ENCODE peak calls at places on chromosomes 2 and 18, in six cellular contexts. O is CD4-positive, alpha-beta T cell; U is H9; Q is RWPE1; T is fibroblast of lung; D is K562. X is an unnamed sample.

GRCh38 chr2:17271401-17271800 is 246.8 kb downstream of the RAD51AP2 start:
- DNase-seq in O (no peak), U (no peak), Q (no peak), T (no peak), D (no peak), X (no peak)

GRCh38 chr2:172380436-172381274 is 46.7 kb upstream of the ITGA6 start:
- DNase-seq in O (no peak), U (peak), Q (no peak), T (peak), D (no peak), X (no peak)

GRCh38 chr2:197125000-197125399 is 185.6 kb downstream of the ANKRD44 start:
- DNase-seq in O (no peak), U (no peak), Q (no peak), T (peak), D (no peak), X (no peak)

GRCh38 chr18:78596794-78597193 is 382.8 kb upstream of the SALL3 start:
- DNase-seq in O (no peak), U (peak), Q (peak), T (no peak), D (no peak), X (no peak)

GRCh38 chr2:86825020-86825727 is 34.5 kb upstream of the CD8A start:
- DNase-seq in O (no peak), U (no peak), Q (no peak), T (no peak), D (no peak), X (no peak)

GRCh38 chr2:240401308-240401707 is 34.2 kb upstream of the GPC1 start:
- DNase-seq in O (peak), U (peak), Q (no peak), T (no peak), D (no peak), X (no peak)

GRCh38 chr2:102432386-102432785 is 9.4 kb downstream of the IL18RAP start:
- DNase-seq in O (no peak), U (no peak), Q (no peak), T (no peak), D (no peak), X (no peak)

GRCh38 chr2:28350196-28350595 is 42.5 kb upstream of the FOSL2 start:
- DNase-seq in O (no peak), U (no peak), Q (no peak), T (no peak), D (no peak), X (no peak)

GRCh38 chr2:20496069-20496468 is 49.2 kb downstream of the RHOB start:
- DNase-seq in O (no peak), U (no peak), Q (no peak), T (peak), D (no peak), X (no peak)

GRCh38 chr2:72367530-72368225 is 220.0 kb upstream of the CYP26B1 start:
- DNase-seq in O (no peak), U (peak), Q (peak), T (peak), D (no peak), X (no peak)

GRCh38 chr2:167140767-167141166 is 252.5 kb downstream of the XIRP2 start:
- DNase-seq in O (no peak), U (no peak), Q (peak), T (peak), D (no peak), X (no peak)

GRCh38 chr2:222703091-222703490 is 31.6 kb downstream of the MOGAT1 start:
- DNase-seq in O (no peak), U (no peak), Q (no peak), T (no peak), D (no peak), X (no peak)

GRCh38 chr2:104289646-104290565 is 564.0 kb upstream of the POU3F3 start:
- DNase-seq in O (no peak), U (no peak), Q (no peak), T (no peak), D (no peak), X (no peak)

DNA sequence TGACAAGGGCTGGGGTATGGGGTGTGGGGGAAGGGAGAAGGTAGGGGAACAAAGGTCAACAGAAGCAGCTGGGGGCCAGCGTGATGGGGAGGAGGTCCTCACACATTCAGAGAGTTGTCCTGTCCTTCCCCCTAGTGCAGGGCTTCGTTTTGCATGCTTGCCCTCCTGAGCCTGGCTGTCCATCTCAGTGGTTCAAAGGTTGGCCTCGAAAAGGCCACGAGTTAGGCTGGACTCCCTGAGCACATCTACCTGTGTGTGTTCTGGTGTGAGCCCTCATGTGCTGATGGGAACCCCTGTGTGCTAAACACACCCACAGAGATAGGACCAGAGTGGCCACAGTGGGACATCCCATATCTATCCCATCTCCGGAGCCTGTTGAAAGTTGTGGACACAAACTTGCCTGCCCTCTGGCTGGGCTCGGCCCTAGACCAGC is 51.9 kb downstream of the EPAS1 start:
- DNase-seq in O (no peak), U (no peak), Q (no peak), T (no peak), D (no peak), X (no peak)
- H3K27ac ChIP-seq in O (no peak), U (no peak), Q (peak), T (no peak), D (no peak), X (no peak)

GRCh38 chr2:25337891-25338290 is 3.8 kb downstream of the DNMT3A start:
- DNase-seq in O (no peak), U (no peak), Q (no peak), T (no peak), D (no peak), X (no peak)
- H3K27ac ChIP-seq in O (peak), U (no peak), Q (no peak), T (no peak), D (no peak), X (peak)

DNA sequence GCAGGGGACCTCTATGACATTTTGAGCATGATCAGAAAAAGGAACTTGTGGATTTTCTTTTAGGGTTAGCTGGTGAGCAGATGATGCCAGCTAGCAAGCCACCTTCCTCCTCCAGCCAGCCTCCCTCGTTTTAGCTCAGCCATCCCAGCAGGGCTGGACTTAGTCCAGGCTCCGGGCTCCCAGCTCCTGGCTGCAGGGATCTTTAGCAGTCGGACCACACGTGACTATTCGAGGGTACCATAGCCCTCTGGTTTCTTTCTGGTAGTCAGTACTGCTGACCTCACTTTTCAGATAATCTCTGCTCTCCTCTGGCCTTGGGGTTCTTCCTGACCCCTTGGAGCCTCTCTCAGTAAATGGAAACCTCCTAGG is 31.8 kb downstream of the NCK2 start:
- DNase-seq in O (no peak), U (no peak), Q (no peak), T (no peak), D (no peak), X (no peak)
- H3K27ac ChIP-seq in O (peak), U (no peak), Q (peak), T (no peak), D (no peak), X (no peak)

DNA sequence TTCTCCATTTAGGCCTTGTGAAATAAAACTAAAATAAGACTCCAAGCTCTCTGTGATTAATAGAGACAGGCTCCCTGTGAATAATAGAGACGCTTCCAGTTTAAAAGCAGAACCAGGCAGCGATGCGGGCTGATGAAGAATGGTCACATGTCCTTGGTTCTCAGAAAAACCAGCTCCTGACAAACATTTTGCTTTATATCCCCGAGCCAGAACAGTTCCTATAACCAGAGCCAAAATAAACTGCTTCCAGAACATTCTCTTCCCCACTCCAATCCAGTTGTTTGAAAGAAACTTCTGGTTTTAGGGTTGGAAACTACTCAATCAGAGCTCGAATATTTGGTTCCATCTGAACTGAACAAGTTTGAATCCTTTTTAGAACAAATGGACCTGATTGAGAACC is 213.7 kb downstream of the TSN start:
- DNase-seq in O (no peak), U (no peak), Q (no peak), T (peak), D (no peak), X (no peak)
- H3K27ac ChIP-seq in O (no peak), U (no peak), Q (no peak), T (no peak), D (no peak), X (peak)

DNA sequence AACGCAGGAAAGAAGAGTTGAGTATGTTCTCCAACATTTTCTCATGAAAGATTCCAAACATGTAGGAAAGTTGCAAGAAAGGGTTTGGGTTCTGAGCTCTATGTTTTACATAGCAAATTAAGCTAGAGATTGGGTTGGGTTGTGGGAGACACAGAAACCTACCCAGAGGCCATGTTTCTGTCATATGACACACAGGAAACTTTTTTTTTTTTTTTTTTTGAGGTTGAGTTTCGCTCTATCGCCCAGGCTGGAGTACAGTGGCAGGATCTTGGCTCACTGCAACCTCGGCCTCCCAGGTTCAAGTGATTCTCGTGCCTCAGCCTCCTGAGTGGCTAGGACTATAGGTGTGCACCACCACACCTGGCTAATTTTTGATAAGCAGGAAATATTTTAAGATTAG is 57.6 kb downstream of the DOCK10 start:
- DNase-seq in O (no peak), U (no peak), Q (no peak), T (no peak), D (no peak), X (no peak)
- H3K27ac ChIP-seq in O (no peak), U (no peak), Q (no peak), T (peak), D (no peak), X (no peak)

GRCh38 chr2:30691091-30691947 is 115.9 kb downstream of the CAPN13 start:
- DNase-seq in O (no peak), U (no peak), Q (no peak), T (no peak), D (no peak), X (no peak)
- H3K27ac ChIP-seq in O (no peak), U (no peak), Q (no peak), T (no peak), D (no peak), X (no peak)

DNA sequence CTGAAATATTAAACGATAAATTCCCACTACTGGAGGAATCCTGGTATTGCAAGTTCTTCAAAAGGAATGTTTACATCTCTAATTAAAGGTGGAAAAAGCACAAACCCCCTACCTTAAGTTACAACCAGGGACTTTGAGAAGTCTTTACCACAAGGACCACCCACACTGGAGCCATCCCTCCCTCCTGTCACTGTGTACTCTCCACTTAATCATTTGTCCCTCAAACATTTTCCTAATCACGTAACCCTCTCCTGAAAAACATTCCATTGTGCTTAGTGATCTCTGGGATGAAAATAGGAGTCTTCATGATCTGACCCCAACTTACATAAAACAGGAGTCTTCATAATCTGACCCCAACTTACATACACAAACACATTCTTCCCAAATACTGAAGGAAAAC is 85.7 kb downstream of the SUCLG1 start:
- DNase-seq in O (no peak), U (no peak), Q (no peak), T (no peak), D (no peak), X (no peak)
- H3K27ac ChIP-seq in O (no peak), U (no peak), Q (no peak), T (no peak), D (no peak), X (no peak)